ENCODE peak calls at places on chromosomes 4 and X, in nine cellular contexts. W, U, L, N, G, T, Y, F and C are unnamed samples.

GRCh38 chrX:150913511-150913910 is 15.0 kb upstream of the CD99L2 start:
- DNase-seq in L (peak; percentile 14), F (no peak), W (no peak), Y (no peak), U (no peak), N (no peak), T (no peak), G (no peak), C (no peak)

GRCh38 chr4:155523358-155523757 is 143.3 kb upstream of the GUCY1A1 start:
- DNase-seq in Y (no peak), N (no peak), L (no peak), G (no peak), U (no peak), F (no peak), W (no peak), T (no peak), C (no peak)

GRCh38 chr4:8240211-8241041 is 29.1 kb upstream of the HTRA3 start:
- DNase-seq in W (no peak), U (no peak), Y (no peak), T (no peak), G (no peak), N (no peak), F (no peak), L (no peak), C (no peak)

GRCh38 chr4:123651127-123651526 is 254.5 kb downstream of the SPRY1 start:
- DNase-seq in Y (no peak), N (no peak), T (no peak), F (no peak), W (no peak), L (no peak), G (no peak), U (no peak), C (no peak)

GRCh38 chrX:111181883-111182400 is 86.0 kb downstream of the PAK3 start:
- DNase-seq in T (no peak), L (no peak), W (no peak), Y (no peak), U (no peak), N (no peak), F (no peak), G (peak; percentile 81), C (no peak)

GRCh38 chr4:173827707-173828106 is 297.7 kb upstream of the HAND2 start:
- DNase-seq in G (no peak), W (no peak), U (no peak), T (no peak), L (no peak), N (no peak), F (no peak), Y (no peak), C (no peak)

GRCh38 chr4:169311643-169312365 is 41.0 kb upstream of the SH3RF1 start:
- DNase-seq in G (no peak), T (no peak), F (peak; percentile 89), W (no peak), L (peak; percentile 47), N (peak; percentile 8), Y (no peak), U (no peak), C (no peak)

GRCh38 chr4:119284876-119285611 is 36.9 kb downstream of the FABP2 start:
- DNase-seq in L (peak; percentile 38), N (no peak), F (no peak), Y (no peak), T (no peak), U (no peak), W (no peak), G (no peak), C (no peak)

GRCh38 chrX:123830309-123830708 is 29.5 kb upstream of the XIAP start:
- DNase-seq in N (no peak), Y (no peak), G (no peak), W (no peak), F (no peak), T (no peak), L (peak; percentile 26), U (peak; percentile 74), C (no peak)

GRCh38 chr4:183012862-183013855 is 85.9 kb upstream of the WWC2 start:
- DNase-seq in U (no peak), N (no peak), F (peak; percentile 10), G (no peak), T (no peak), L (no peak), Y (no peak), W (no peak), C (no peak)